ENCODE peak calls at places on chromosomes 1 and 21, in five cellular contexts. V, C, S, H and T are unnamed samples.

GRCh38 chr1:48710318-48710717 is 66.4 kb downstream of the BEND5 start:
- DNase-seq in S (no peak), C (no peak), H (no peak), V (no peak), T (peak)

GRCh38 chr1:159900086-159900680 is at the start of gene CFAP45:
- DNase-seq in V (peak), H (peak), S (peak), C (peak), T (peak)

GRCh38 chr1:9231648-9232332 is 2.8 kb upstream of the H6PD start:
- DNase-seq in S (no peak), V (no peak), H (peak), C (no peak), T (no peak)

GRCh38 chr1:156546267-156546666 is 26.1 kb downstream of the IQGAP3 start:
- DNase-seq in S (no peak), V (no peak), C (no peak), H (peak), T (no peak)

GRCh38 chr1:22044690-22045420 is 7.7 kb upstream of the CDC42 start:
- DNase-seq in H (peak), C (no peak), S (peak), V (no peak), T (no peak)

GRCh38 chr1:173960625-173961024 is 43.5 kb upstream of the SERPINC1 start:
- DNase-seq in H (no peak), C (no peak), V (no peak), S (peak), T (no peak)

GRCh38 chr1:41958015-41958673 is 39.4 kb upstream of the HIVEP3 start:
- DNase-seq in C (no peak), S (no peak), H (no peak), V (no peak), T (no peak)

GRCh38 chr1:185156321-185156853 is 366 bp downstream of the TRMT1L start:
- DNase-seq in S (no peak), V (no peak), C (no peak), H (peak), T (no peak)

GRCh38 chr1:21909286-21909759 is 27.8 kb downstream of the HSPG2 start:
- DNase-seq in V (no peak), H (peak), C (no peak), S (peak), T (no peak)

GRCh38 chr1:205319081-205320018 is 2.2 kb downstream of the NUAK2 start:
- DNase-seq in V (peak), H (peak), S (peak), C (peak), T (no peak)

GRCh38 chr1:2101531-2101930 is 51.3 kb downstream of the PRKCZ start:
- DNase-seq in V (no peak), H (no peak), C (no peak), S (no peak), T (no peak)

DNA sequence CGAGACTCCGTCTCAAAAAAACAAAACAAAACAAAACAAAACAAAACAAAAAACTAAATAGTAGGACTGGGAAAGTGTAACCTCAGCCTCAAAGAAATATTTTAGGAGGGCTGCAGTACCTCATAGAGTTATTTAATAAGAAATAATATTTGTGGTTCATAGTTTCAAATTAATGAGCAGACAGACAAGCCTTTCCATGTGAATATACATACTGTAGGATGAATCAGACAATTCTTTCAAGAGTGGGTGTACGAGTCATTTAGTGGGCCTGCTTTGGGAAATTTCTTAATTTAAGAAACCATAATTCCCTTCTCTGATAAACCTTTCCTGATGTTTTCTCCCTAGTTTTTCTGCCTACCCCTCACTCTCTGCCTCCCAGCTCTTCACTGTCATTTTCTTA is 52.5 kb downstream of the CDC14A start:
- DNase-seq in V (no peak), S (no peak), H (peak), C (no peak), T (no peak)
- H3K4me3 ChIP-seq in V (no peak), S (no peak), H (no peak), C (no peak), T (no peak)

GRCh38 chr1:93347319-93347899 is 1.7 kb downstream of the DR1 start:
- DNase-seq in V (no peak), C (no peak), H (no peak), S (no peak), T (no peak)

GRCh38 chr1:93350875-93351274 is 5.2 kb downstream of the DR1 start:
- DNase-seq in H (no peak), S (no peak), V (no peak), C (no peak), T (no peak)

GRCh38 chr1:93350322-93350721 is 4.6 kb downstream of the DR1 start:
- DNase-seq in H (no peak), V (no peak), S (no peak), C (no peak), T (no peak)

GRCh38 chr1:93348104-93348780 is 2.5 kb downstream of the DR1 start:
- DNase-seq in C (no peak), H (peak), S (no peak), V (no peak), T (no peak)

GRCh38 chr1:93349231-93350135 is 3.8 kb downstream of the DR1 start:
- DNase-seq in C (no peak), S (peak), H (peak), V (no peak), T (no peak)
- H3K4me3 ChIP-seq in C (peak), S (peak), H (peak), V (no peak), T (peak)

GRCh38 chr1:39407496-39407888 is 83.9 kb upstream of the BMP8A start:
- DNase-seq in S (no peak), H (peak), C (no peak), V (no peak), T (peak)
- H3K4me3 ChIP-seq in S (no peak), H (peak), C (no peak), V (peak), T (peak)

GRCh38 chr1:90613371-90613770 is 103.7 kb downstream of the BARHL2 start:
- DNase-seq in V (no peak), S (no peak), H (no peak), C (no peak), T (no peak)
- H3K4me3 ChIP-seq in V (no peak), S (no peak), H (no peak), C (no peak), T (no peak)

GRCh38 chr1:100866901-100867206 is 27.8 kb downstream of the EXTL2 start:
- DNase-seq in H (no peak), S (no peak), C (no peak), V (no peak), T (no peak)

GRCh38 chr1:100866041-100866900 is 28.4 kb downstream of the EXTL2 start:
- DNase-seq in V (no peak), H (peak), C (no peak), S (peak), T (peak)

GRCh38 chr1:100862591-100862990 is 32.1 kb downstream of the EXTL2 start:
- DNase-seq in C (no peak), H (peak), V (no peak), S (peak), T (no peak)

GRCh38 chr1:100869996-100870395 is 24.6 kb downstream of the EXTL2 start:
- DNase-seq in H (no peak), C (no peak), S (no peak), V (no peak), T (no peak)

GRCh38 chr1:100868364-100868995 is 26.2 kb downstream of the EXTL2 start:
- DNase-seq in S (peak), V (no peak), H (peak), C (no peak), T (peak)
- H3K4me3 ChIP-seq in S (no peak), V (no peak), H (peak), C (peak), T (no peak)

GRCh38 chr1:147273409-147274307 is 31.2 kb downstream of the CHD1L start:
- DNase-seq in C (peak), S (peak), H (peak), V (peak), T (peak)
- H3K4me3 ChIP-seq in C (no peak), S (no peak), H (peak), V (no peak), T (no peak)

GRCh38 chr1:175597969-175598765 is 145.2 kb downstream of the TNR start:
- DNase-seq in H (peak), C (no peak), V (no peak), S (peak), T (no peak)
- H3K4me3 ChIP-seq in H (no peak), C (no peak), V (no peak), S (no peak), T (no peak)

GRCh38 chr1:119632836-119633235 is 15.2 kb downstream of the ZNF697 start:
- DNase-seq in S (peak), H (no peak), C (no peak), V (no peak), T (no peak)

GRCh38 chr1:119632103-119632490 is 16.0 kb downstream of the ZNF697 start:
- DNase-seq in S (no peak), H (no peak), V (no peak), C (no peak), T (no peak)

GRCh38 chr1:119631433-119632102 is 16.5 kb downstream of the ZNF697 start:
- DNase-seq in S (peak), V (peak), H (peak), C (peak), T (peak)

GRCh38 chr1:119633575-119634325 is 14.3 kb downstream of the ZNF697 start:
- DNase-seq in S (no peak), C (no peak), V (no peak), H (no peak), T (no peak)

DNA sequence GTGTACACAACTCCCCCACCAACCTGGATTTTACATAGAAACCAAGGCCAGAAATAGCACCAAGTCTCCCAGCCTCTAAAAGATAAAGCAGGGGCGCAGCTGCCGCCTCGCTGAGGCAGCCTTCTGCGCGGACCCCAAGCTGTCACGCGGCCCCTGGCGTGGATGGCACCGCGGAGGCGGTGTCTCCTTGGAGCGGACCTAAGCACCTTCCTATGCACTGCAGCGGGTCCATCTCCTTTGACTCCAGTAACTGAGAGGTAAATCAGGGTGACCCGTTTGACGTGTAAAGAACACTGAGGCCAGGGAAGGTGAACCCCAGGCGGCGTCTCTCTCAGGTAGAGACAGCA is 17.0 kb downstream of the ZNF697 start:
- DNase-seq in C (no peak), V (no peak), S (no peak), H (no peak), T (no peak)
- H3K4me3 ChIP-seq in C (peak), V (peak), S (no peak), H (peak), T (no peak)

DNA sequence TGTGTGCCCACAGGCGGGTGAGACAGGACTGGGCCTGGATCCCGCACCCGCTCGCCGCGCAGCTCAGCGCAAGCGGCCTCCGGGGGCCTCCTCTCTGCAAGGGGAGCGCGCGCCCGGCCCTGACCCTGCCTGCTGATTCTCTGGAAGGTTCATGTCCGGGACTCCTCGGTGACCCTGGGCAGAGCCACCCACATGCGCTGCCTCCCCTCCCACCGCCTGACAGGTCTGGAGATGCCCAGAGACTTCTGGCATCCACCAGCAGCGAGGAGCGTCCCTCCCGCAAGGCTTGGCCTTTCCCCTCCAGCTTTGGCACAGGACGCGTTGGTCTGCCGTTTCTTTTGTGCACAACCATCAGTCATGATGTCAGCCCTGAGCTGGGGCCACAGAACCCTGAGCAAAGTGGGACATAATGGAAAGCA is 42.0 kb upstream of the COL6A2 start:
- DNase-seq in H (peak), V (no peak), S (peak), C (no peak), T (no peak)
- H3K4me3 ChIP-seq in H (peak), V (no peak), S (no peak), C (no peak), T (no peak)